ENCODE peak calls at places on chromosomes 16 and 17, in ten cellular contexts. T is CD8-positive, alpha-beta memory T cell; X is HT-29; Q is putamen; I is fibroblast of villous mesenchyme; N is NCI-H82; M is adrenal gland; O is islet precursor cell; C is activated CD4-positive, alpha-beta T cell treated with anti-CD3 and anti-CD28 coated beads, Interleukin-2, amount 50 U/mL, for 48 hours; Y is C1 segment of cervical spinal cord. D is an unnamed sample.

GRCh38 chr16:85134076-85134793 is 22.0 kb upstream of the CIBAR2 start:
- DNase-seq in T (no peak), X (no peak), Q (no peak), I (no peak), N (peak), M (no peak), O (no peak), C (no peak), Y (no peak), D (no peak)

GRCh38 chr17:66980896-66981295 is 16.4 kb downstream of the CACNG4 start:
- DNase-seq in T (no peak), X (no peak), Q (no peak), I (no peak), N (no peak), M (no peak), O (no peak), C (no peak), Y (no peak), D (no peak)

GRCh38 chr17:21160401-21160800 is 33.6 kb downstream of the DHRS7B start:
- DNase-seq in T (no peak), X (no peak), Q (no peak), I (no peak), N (no peak), M (no peak), O (no peak), C (no peak), Y (no peak), D (no peak)

GRCh38 chr17:45293413-45294211 is 23.2 kb downstream of the MAP3K14 start:
- DNase-seq in T (no peak), X (peak), Q (no peak), I (peak), N (peak), M (peak), O (peak), C (no peak), Y (peak), D (no peak)

GRCh38 chr17:29483503-29483902 is 83.3 kb downstream of the ABHD15 start:
- DNase-seq in T (no peak), X (no peak), Q (no peak), I (peak), N (no peak), M (no peak), O (no peak), C (no peak), Y (no peak), D (no peak)

GRCh38 chr17:75245011-75245410 is 16.4 kb downstream of the GGA3 start:
- DNase-seq in T (no peak), X (no peak), Q (no peak), I (no peak), N (no peak), M (no peak), O (no peak), C (no peak), Y (no peak), D (no peak)

GRCh38 chr17:40349477-40350409 is 14.8 kb downstream of the GJD3 start:
- DNase-seq in T (no peak), X (no peak), Q (no peak), I (no peak), N (no peak), M (peak), O (peak), C (no peak), Y (no peak), D (no peak)

GRCh38 chr17:51152766-51153209 is 571 bp upstream of the NME1 start:
- DNase-seq in T (no peak), X (no peak), Q (no peak), I (peak), N (peak), M (peak), O (no peak), C (no peak), Y (no peak), D (no peak)

GRCh38 chr17:65058615-65059014 is 2.1 kb upstream of the GNA13 start:
- DNase-seq in T (no peak), X (no peak), Q (no peak), I (no peak), N (no peak), M (no peak), O (no peak), C (no peak), Y (no peak), D (no peak)